ENCODE peak calls at places on chromosomes 5 and 9, in six cellular contexts. One of them, this sample, is unnamed.

GRCh38 chr9:135083831-135084230 is 3.6 kb upstream of the OLFM1 start:
- DNase-seq in PC-3: no peak
- DNase-seq in CD8-positive, alpha-beta memory T cell: no peak
- DNase-seq in fibroblast of lung: no peak
- DNase-seq in A549: no peak
- DNase-seq in neuronal stem cell: no peak
- DNase-seq in this sample: peak; percentile 33

GRCh38 chr5:98816574-98817222 is 43.2 kb downstream of the RGMB start:
- DNase-seq in fibroblast of lung: peak; percentile 14
- DNase-seq in A549: no peak
- DNase-seq in CD8-positive, alpha-beta memory T cell: no peak
- DNase-seq in PC-3: no peak
- DNase-seq in neuronal stem cell: no peak
- DNase-seq in this sample: no peak

GRCh38 chr5:39080597-39081204 is 6.5 kb upstream of the RICTOR start:
- DNase-seq in CD8-positive, alpha-beta memory T cell: no peak
- DNase-seq in neuronal stem cell: peak; percentile 6
- DNase-seq in PC-3: peak; percentile 67
- DNase-seq in fibroblast of lung: peak; percentile 87
- DNase-seq in A549: peak; percentile 92
- DNase-seq in this sample: peak; percentile 65

GRCh38 chr9:1267581-1267980 is 217.4 kb downstream of the DMRT2 start:
- DNase-seq in neuronal stem cell: no peak
- DNase-seq in PC-3: peak; percentile 46
- DNase-seq in CD8-positive, alpha-beta memory T cell: no peak
- DNase-seq in fibroblast of lung: no peak
- DNase-seq in A549: no peak
- DNase-seq in this sample: no peak

GRCh38 chr9:111525056-111525977 is at the start of gene ZNF483:
- DNase-seq in fibroblast of lung: peak; percentile 77
- DNase-seq in CD8-positive, alpha-beta memory T cell: peak; percentile 72
- DNase-seq in PC-3: peak; percentile 83
- DNase-seq in neuronal stem cell: peak; percentile 84
- DNase-seq in A549: peak; percentile 89
- DNase-seq in this sample: peak; percentile 95

GRCh38 chr5:139663752-139664151 is 15.6 kb downstream of the CXXC5 start:
- DNase-seq in neuronal stem cell: no peak
- DNase-seq in A549: no peak
- DNase-seq in PC-3: no peak
- DNase-seq in CD8-positive, alpha-beta memory T cell: no peak
- DNase-seq in fibroblast of lung: no peak
- DNase-seq in this sample: no peak

GRCh38 chr9:136629001-136629878 is 33.5 kb upstream of the EGFL7 start:
- DNase-seq in fibroblast of lung: no peak
- DNase-seq in CD8-positive, alpha-beta memory T cell: no peak
- DNase-seq in PC-3: no peak
- DNase-seq in A549: no peak
- DNase-seq in neuronal stem cell: no peak
- DNase-seq in this sample: peak; percentile 7

GRCh38 chr5:180553530-180553929 is 37.8 kb downstream of the SCGB3A1 start:
- DNase-seq in CD8-positive, alpha-beta memory T cell: no peak
- DNase-seq in A549: no peak
- DNase-seq in neuronal stem cell: no peak
- DNase-seq in PC-3: no peak
- DNase-seq in fibroblast of lung: no peak
- DNase-seq in this sample: no peak

GRCh38 chr5:34656001-34656699 is at the start of gene RAI14:
- DNase-seq in CD8-positive, alpha-beta memory T cell: peak; percentile 7
- DNase-seq in A549: peak; percentile 81
- DNase-seq in PC-3: peak; percentile 86
- DNase-seq in fibroblast of lung: peak; percentile 81
- DNase-seq in neuronal stem cell: peak; percentile 80
- DNase-seq in this sample: peak; percentile 76

GRCh38 chr9:131678499-131679111 is 61.3 kb downstream of the RAPGEF1 start:
- DNase-seq in neuronal stem cell: peak; percentile 9
- DNase-seq in fibroblast of lung: peak; percentile 96
- DNase-seq in PC-3: peak; percentile 92
- DNase-seq in A549: peak; percentile 67
- DNase-seq in CD8-positive, alpha-beta memory T cell: no peak
- DNase-seq in this sample: peak; percentile 42

GRCh38 chr9:1916676-1917075 is 98.5 kb upstream of the SMARCA2 start:
- DNase-seq in neuronal stem cell: no peak
- DNase-seq in CD8-positive, alpha-beta memory T cell: no peak
- DNase-seq in A549: no peak
- DNase-seq in PC-3: no peak
- DNase-seq in fibroblast of lung: peak; percentile 34
- DNase-seq in this sample: no peak

DNA sequence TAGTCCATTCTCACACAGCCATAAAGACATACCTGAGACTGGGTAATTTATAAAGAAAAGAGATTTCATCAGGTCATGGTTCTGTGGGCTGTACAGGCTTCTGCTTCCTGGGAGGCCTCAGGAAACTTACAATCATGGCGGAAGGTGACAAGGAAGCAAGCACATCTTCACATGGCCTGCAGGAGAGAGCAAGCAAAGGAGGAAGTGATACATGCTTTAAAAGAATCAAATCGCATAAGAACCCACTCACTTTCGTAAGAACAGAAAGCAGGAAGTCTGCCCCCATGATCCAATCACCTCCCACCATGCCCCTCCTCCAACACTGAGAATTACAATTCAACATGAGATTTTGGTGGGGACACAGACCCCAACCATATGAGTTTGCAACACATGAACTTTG is 5.1 kb upstream of the FBXO38 start:
- DNase-seq in CD8-positive, alpha-beta memory T cell: no peak
- DNase-seq in A549: no peak
- DNase-seq in PC-3: no peak
- DNase-seq in fibroblast of lung: no peak
- DNase-seq in neuronal stem cell: no peak
- DNase-seq in this sample: no peak
- H3K4me3 ChIP-seq in CD8-positive, alpha-beta memory T cell: no peak overlapping the region
- H3K4me3 ChIP-seq in A549: no peak overlapping the region
- H3K4me3 ChIP-seq in PC-3: no peak overlapping the region
- H3K4me3 ChIP-seq in fibroblast of lung: no peak overlapping the region
- H3K4me3 ChIP-seq in neuronal stem cell: no peak overlapping the region
- H3K4me3 ChIP-seq in this sample: no peak overlapping the region

GRCh38 chr9:127244609-127245601 is 19.7 kb upstream of the GARNL3 start:
- DNase-seq in fibroblast of lung: peak; percentile 93
- DNase-seq in A549: peak; percentile 93
- DNase-seq in PC-3: peak; percentile 95
- DNase-seq in CD8-positive, alpha-beta memory T cell: peak; percentile 91
- DNase-seq in neuronal stem cell: peak; percentile 90
- DNase-seq in this sample: peak; percentile 78

GRCh38 chr9:127241354-127241753 is 23.2 kb upstream of the GARNL3 start:
- DNase-seq in fibroblast of lung: no peak
- DNase-seq in PC-3: no peak
- DNase-seq in CD8-positive, alpha-beta memory T cell: no peak
- DNase-seq in neuronal stem cell: no peak
- DNase-seq in A549: no peak
- DNase-seq in this sample: no peak

GRCh38 chr9:127249877-127250276 is 14.7 kb upstream of the GARNL3 start:
- DNase-seq in fibroblast of lung: no peak
- DNase-seq in CD8-positive, alpha-beta memory T cell: no peak
- DNase-seq in neuronal stem cell: no peak
- DNase-seq in PC-3: no peak
- DNase-seq in A549: no peak
- DNase-seq in this sample: no peak

GRCh38 chr9:127248241-127248640 is 16.3 kb upstream of the GARNL3 start:
- DNase-seq in fibroblast of lung: no peak
- DNase-seq in CD8-positive, alpha-beta memory T cell: no peak
- DNase-seq in A549: no peak
- DNase-seq in neuronal stem cell: no peak
- DNase-seq in PC-3: no peak
- DNase-seq in this sample: no peak

DNA sequence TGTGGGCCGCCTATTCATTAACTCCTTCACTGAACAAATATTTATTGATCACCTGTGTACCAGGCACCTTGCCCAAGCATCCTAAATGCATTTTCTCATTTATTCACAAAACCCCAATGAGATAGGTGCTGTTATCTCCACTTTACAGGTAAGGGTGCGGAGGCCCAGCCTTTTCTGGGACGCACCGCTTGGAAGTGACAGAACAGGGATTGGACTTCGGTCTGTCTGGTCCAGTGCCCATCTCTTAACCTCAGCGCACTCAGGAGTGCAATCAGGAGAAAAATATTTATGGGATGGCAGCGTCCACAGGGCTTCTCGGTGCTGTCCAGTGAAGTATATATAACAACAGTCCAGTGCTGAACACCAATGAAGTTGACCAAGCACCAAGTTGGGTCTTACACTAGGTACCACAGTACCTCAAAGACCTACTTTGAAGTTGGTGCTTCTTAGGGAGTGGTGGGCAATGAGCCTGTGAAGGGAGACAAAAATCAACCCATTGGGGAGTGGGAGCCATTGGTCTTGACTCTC is 18.9 kb upstream of the GARNL3 start:
- DNase-seq in fibroblast of lung: no peak
- DNase-seq in PC-3: no peak
- DNase-seq in neuronal stem cell: no peak
- DNase-seq in A549: no peak
- DNase-seq in CD8-positive, alpha-beta memory T cell: no peak
- DNase-seq in this sample: no peak
- H3K27ac ChIP-seq in fibroblast of lung: no peak overlapping the region
- H3K27ac ChIP-seq in PC-3: no peak overlapping the region
- H3K27ac ChIP-seq in neuronal stem cell: no peak overlapping the region
- H3K27ac ChIP-seq in A549: peak overlapping the region; percentile 63
- H3K27ac ChIP-seq in CD8-positive, alpha-beta memory T cell: no peak overlapping the region
- H3K27ac ChIP-seq in this sample: no peak overlapping the region

GRCh38 chr5:177509991-177510566 is 453 bp upstream of the DOK3 start:
- DNase-seq in PC-3: no peak
- DNase-seq in fibroblast of lung: no peak
- DNase-seq in neuronal stem cell: no peak
- DNase-seq in CD8-positive, alpha-beta memory T cell: no peak
- DNase-seq in A549: no peak
- DNase-seq in this sample: no peak

GRCh38 chr5:177508217-177508611 is 1.4 kb downstream of the DOK3 start:
- DNase-seq in fibroblast of lung: no peak
- DNase-seq in CD8-positive, alpha-beta memory T cell: no peak
- DNase-seq in A549: no peak
- DNase-seq in PC-3: no peak
- DNase-seq in neuronal stem cell: no peak
- DNase-seq in this sample: no peak

GRCh38 chr5:177509361-177509951 is at the start of gene DOK3:
- DNase-seq in neuronal stem cell: no peak
- DNase-seq in CD8-positive, alpha-beta memory T cell: no peak
- DNase-seq in A549: no peak
- DNase-seq in fibroblast of lung: no peak
- DNase-seq in PC-3: no peak
- DNase-seq in this sample: peak; percentile 41

GRCh38 chr5:177507596-177508216 is 1.9 kb downstream of the DOK3 start:
- DNase-seq in fibroblast of lung: no peak
- DNase-seq in CD8-positive, alpha-beta memory T cell: no peak
- DNase-seq in neuronal stem cell: no peak
- DNase-seq in A549: no peak
- DNase-seq in PC-3: no peak
- DNase-seq in this sample: no peak

DNA sequence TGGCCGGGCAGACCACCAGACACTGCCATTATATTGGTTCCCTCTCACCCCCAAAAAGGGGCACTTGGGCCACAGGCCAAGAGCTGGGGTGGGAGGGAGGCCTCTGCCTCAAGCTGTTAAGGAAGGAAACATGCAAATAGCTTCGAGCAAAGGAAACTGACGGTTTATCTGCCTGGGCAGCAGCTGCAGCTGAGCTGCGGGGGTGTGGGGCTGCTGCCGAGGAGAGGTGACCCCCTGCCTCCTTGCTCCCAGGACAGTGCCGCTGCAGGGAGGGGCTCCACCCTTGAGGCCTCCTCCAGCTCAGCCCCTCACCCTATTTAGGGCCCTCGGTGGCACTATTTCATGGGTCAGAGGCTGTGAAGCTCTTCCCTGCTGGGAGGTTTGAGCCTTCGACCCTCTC is 789 bp downstream of the DOK3 start:
- DNase-seq in A549: no peak
- DNase-seq in CD8-positive, alpha-beta memory T cell: no peak
- DNase-seq in neuronal stem cell: no peak
- DNase-seq in fibroblast of lung: no peak
- DNase-seq in PC-3: no peak
- DNase-seq in this sample: no peak
- H3K4me3 ChIP-seq in A549: no peak overlapping the region
- H3K4me3 ChIP-seq in CD8-positive, alpha-beta memory T cell: no peak overlapping the region
- H3K4me3 ChIP-seq in neuronal stem cell: no peak overlapping the region
- H3K4me3 ChIP-seq in fibroblast of lung: no peak overlapping the region
- H3K4me3 ChIP-seq in PC-3: no peak overlapping the region
- H3K4me3 ChIP-seq in this sample: no peak overlapping the region

GRCh38 chr5:82327961-82328360 is 49.8 kb upstream of the RPS23 start:
- DNase-seq in CD8-positive, alpha-beta memory T cell: no peak
- DNase-seq in neuronal stem cell: no peak
- DNase-seq in PC-3: no peak
- DNase-seq in A549: no peak
- DNase-seq in fibroblast of lung: no peak
- DNase-seq in this sample: no peak
- H3K27ac ChIP-seq in CD8-positive, alpha-beta memory T cell: no peak overlapping the region
- H3K27ac ChIP-seq in neuronal stem cell: no peak overlapping the region
- H3K27ac ChIP-seq in PC-3: no peak overlapping the region
- H3K27ac ChIP-seq in A549: no peak overlapping the region
- H3K27ac ChIP-seq in fibroblast of lung: no peak overlapping the region
- H3K27ac ChIP-seq in this sample: no peak overlapping the region

This sample was measured in WERI-Rb-1.